ENCODE peak calls at places on chromosomes 1 and 21, in seven cellular contexts. One of them, this sample, is unnamed.

GRCh38 chr1:8299963-8300362 is 18.0 kb upstream of the SLC45A1 start:
- DNase-seq in heart right ventricle: no peak
- DNase-seq in psoas muscle: no peak
- DNase-seq in neural progenitor cell: no peak
- DNase-seq in pancreas: no peak
- DNase-seq in CD4-positive, alpha-beta memory T cell: no peak
- DNase-seq in mucosa of descending colon: no peak
- DNase-seq in this sample: no peak

GRCh38 chr1:174996474-174996873 is 3.3 kb upstream of the CACYBP start:
- DNase-seq in heart right ventricle: no peak
- DNase-seq in psoas muscle: no peak
- DNase-seq in neural progenitor cell: no peak
- DNase-seq in pancreas: no peak
- DNase-seq in CD4-positive, alpha-beta memory T cell: no peak
- DNase-seq in mucosa of descending colon: no peak
- DNase-seq in this sample: no peak

GRCh38 chr21:18522181-18522771 is 118.7 kb upstream of the TMPRSS15 start:
- DNase-seq in heart right ventricle: no peak
- DNase-seq in psoas muscle: no peak
- DNase-seq in neural progenitor cell: peak
- DNase-seq in pancreas: no peak
- DNase-seq in CD4-positive, alpha-beta memory T cell: no peak
- DNase-seq in mucosa of descending colon: no peak
- DNase-seq in this sample: no peak

GRCh38 chr1:208597571-208597970 is 353.4 kb upstream of the PLXNA2 start:
- DNase-seq in heart right ventricle: no peak
- DNase-seq in psoas muscle: no peak
- DNase-seq in neural progenitor cell: no peak
- DNase-seq in pancreas: no peak
- DNase-seq in CD4-positive, alpha-beta memory T cell: no peak
- DNase-seq in mucosa of descending colon: no peak
- DNase-seq in this sample: no peak

GRCh38 chr1:43707191-43708005 is at the start of gene ST3GAL3:
- DNase-seq in heart right ventricle: peak
- DNase-seq in psoas muscle: peak
- DNase-seq in neural progenitor cell: peak
- DNase-seq in pancreas: peak
- DNase-seq in CD4-positive, alpha-beta memory T cell: peak
- DNase-seq in mucosa of descending colon: peak
- DNase-seq in this sample: peak

GRCh38 chr21:44766014-44766817 is 35.4 kb downstream of the UBE2G2 start:
- DNase-seq in heart right ventricle: no peak
- DNase-seq in psoas muscle: no peak
- DNase-seq in neural progenitor cell: no peak
- DNase-seq in pancreas: no peak
- DNase-seq in CD4-positive, alpha-beta memory T cell: no peak
- DNase-seq in mucosa of descending colon: no peak
- DNase-seq in this sample: no peak

GRCh38 chr1:110286564-110286963 is 52.6 kb upstream of the RBM15 start:
- DNase-seq in heart right ventricle: no peak
- DNase-seq in psoas muscle: no peak
- DNase-seq in neural progenitor cell: no peak
- DNase-seq in pancreas: no peak
- DNase-seq in CD4-positive, alpha-beta memory T cell: no peak
- DNase-seq in mucosa of descending colon: no peak
- DNase-seq in this sample: no peak

GRCh38 chr1:204651843-204652421 is 33.6 kb downstream of the LRRN2 start:
- DNase-seq in heart right ventricle: no peak
- DNase-seq in psoas muscle: no peak
- DNase-seq in neural progenitor cell: peak
- DNase-seq in pancreas: no peak
- DNase-seq in CD4-positive, alpha-beta memory T cell: no peak
- DNase-seq in mucosa of descending colon: no peak
- DNase-seq in this sample: no peak

GRCh38 chr1:22889213-22889827 is 83.3 kb downstream of the LACTBL1 start:
- DNase-seq in heart right ventricle: no peak
- DNase-seq in psoas muscle: no peak
- DNase-seq in neural progenitor cell: peak
- DNase-seq in pancreas: no peak
- DNase-seq in CD4-positive, alpha-beta memory T cell: no peak
- DNase-seq in mucosa of descending colon: no peak
- DNase-seq in this sample: no peak

GRCh38 chr1:117683571-117684285 is 77.9 kb downstream of the TENT5C start:
- DNase-seq in heart right ventricle: no peak
- DNase-seq in psoas muscle: no peak
- DNase-seq in neural progenitor cell: no peak
- DNase-seq in pancreas: no peak
- DNase-seq in CD4-positive, alpha-beta memory T cell: no peak
- DNase-seq in mucosa of descending colon: no peak
- DNase-seq in this sample: no peak

GRCh38 chr1:231629132-231629531 is 2.5 kb downstream of the DISC1 start:
- DNase-seq in heart right ventricle: peak
- DNase-seq in psoas muscle: peak
- DNase-seq in neural progenitor cell: no peak
- DNase-seq in pancreas: no peak
- DNase-seq in CD4-positive, alpha-beta memory T cell: peak
- DNase-seq in mucosa of descending colon: peak
- DNase-seq in this sample: no peak

GRCh38 chr1:12063141-12064072 is at the start of gene TNFRSF8:
- DNase-seq in heart right ventricle: no peak
- DNase-seq in psoas muscle: no peak
- DNase-seq in neural progenitor cell: peak
- DNase-seq in pancreas: no peak
- DNase-seq in CD4-positive, alpha-beta memory T cell: no peak
- DNase-seq in mucosa of descending colon: no peak
- DNase-seq in this sample: no peak

GRCh38 chr1:155166006-155166372 is 7.1 kb downstream of the KRTCAP2 start:
- DNase-seq in heart right ventricle: peak
- DNase-seq in psoas muscle: no peak
- DNase-seq in neural progenitor cell: peak
- DNase-seq in pancreas: no peak
- DNase-seq in CD4-positive, alpha-beta memory T cell: no peak
- DNase-seq in mucosa of descending colon: no peak
- DNase-seq in this sample: peak

GRCh38 chr21:46096997-46097825 is 701 bp upstream of the COL6A2 start:
- DNase-seq in heart right ventricle: peak
- DNase-seq in psoas muscle: peak
- DNase-seq in neural progenitor cell: no peak
- DNase-seq in pancreas: peak
- DNase-seq in CD4-positive, alpha-beta memory T cell: no peak
- DNase-seq in mucosa of descending colon: peak
- DNase-seq in this sample: peak

GRCh38 chr1:181089777-181090505 is 1.4 kb downstream of the IER5 start:
- DNase-seq in heart right ventricle: peak
- DNase-seq in psoas muscle: peak
- DNase-seq in neural progenitor cell: peak
- DNase-seq in pancreas: peak
- DNase-seq in CD4-positive, alpha-beta memory T cell: peak
- DNase-seq in mucosa of descending colon: peak
- DNase-seq in this sample: peak

GRCh38 chr1:106753069-106753468 is 303.4 kb upstream of the PRMT6 start:
- DNase-seq in heart right ventricle: no peak
- DNase-seq in psoas muscle: no peak
- DNase-seq in neural progenitor cell: no peak
- DNase-seq in pancreas: no peak
- DNase-seq in CD4-positive, alpha-beta memory T cell: no peak
- DNase-seq in mucosa of descending colon: no peak
- DNase-seq in this sample: no peak

GRCh38 chr1:54407957-54408700 is 1.9 kb upstream of the SSBP3 start:
- DNase-seq in heart right ventricle: no peak
- DNase-seq in psoas muscle: no peak
- DNase-seq in neural progenitor cell: peak
- DNase-seq in pancreas: no peak
- DNase-seq in CD4-positive, alpha-beta memory T cell: no peak
- DNase-seq in mucosa of descending colon: no peak
- DNase-seq in this sample: no peak

GRCh38 chr1:68116643-68117235 is 66.3 kb upstream of the DIRAS3 start:
- DNase-seq in heart right ventricle: peak
- DNase-seq in psoas muscle: peak
- DNase-seq in neural progenitor cell: peak
- DNase-seq in pancreas: no peak
- DNase-seq in CD4-positive, alpha-beta memory T cell: peak
- DNase-seq in mucosa of descending colon: no peak
- DNase-seq in this sample: no peak

GRCh38 chr21:29145837-29146453 is 15.5 kb downstream of the MAP3K7CL start:
- DNase-seq in heart right ventricle: no peak
- DNase-seq in psoas muscle: no peak
- DNase-seq in neural progenitor cell: no peak
- DNase-seq in pancreas: no peak
- DNase-seq in CD4-positive, alpha-beta memory T cell: no peak
- DNase-seq in mucosa of descending colon: no peak
- DNase-seq in this sample: no peak

GRCh38 chr1:213292653-213293052 is 241.6 kb downstream of the RPS6KC1 start:
- DNase-seq in heart right ventricle: no peak
- DNase-seq in psoas muscle: no peak
- DNase-seq in neural progenitor cell: no peak
- DNase-seq in pancreas: no peak
- DNase-seq in CD4-positive, alpha-beta memory T cell: no peak
- DNase-seq in mucosa of descending colon: no peak
- DNase-seq in this sample: no peak

GRCh38 chr1:209590405-209590804 is 6.9 kb downstream of the CAMK1G start:
- DNase-seq in heart right ventricle: peak
- DNase-seq in psoas muscle: no peak
- DNase-seq in neural progenitor cell: peak
- DNase-seq in pancreas: no peak
- DNase-seq in CD4-positive, alpha-beta memory T cell: no peak
- DNase-seq in mucosa of descending colon: no peak
- DNase-seq in this sample: no peak

GRCh38 chr1:39900662-39901485 is 843 bp downstream of the MYCL start:
- DNase-seq in heart right ventricle: no peak
- DNase-seq in psoas muscle: peak
- DNase-seq in neural progenitor cell: peak
- DNase-seq in pancreas: peak
- DNase-seq in CD4-positive, alpha-beta memory T cell: peak
- DNase-seq in mucosa of descending colon: peak
- DNase-seq in this sample: no peak

GRCh38 chr1:18629659-18630510 is 761 bp upstream of the PAX7 start:
- DNase-seq in heart right ventricle: no peak
- DNase-seq in psoas muscle: no peak
- DNase-seq in neural progenitor cell: peak
- DNase-seq in pancreas: no peak
- DNase-seq in CD4-positive, alpha-beta memory T cell: no peak
- DNase-seq in mucosa of descending colon: no peak
- DNase-seq in this sample: no peak
- H3K4me3 ChIP-seq in heart right ventricle: no peak
- H3K4me3 ChIP-seq in psoas muscle: peak
- H3K4me3 ChIP-seq in neural progenitor cell: peak
- H3K4me3 ChIP-seq in pancreas: no peak
- H3K4me3 ChIP-seq in CD4-positive, alpha-beta memory T cell: no peak
- H3K4me3 ChIP-seq in mucosa of descending colon: no peak
- H3K4me3 ChIP-seq in this sample: no peak

GRCh38 chr1:1540015-1540816 is at the start of gene TMEM240:
- DNase-seq in heart right ventricle: peak
- DNase-seq in psoas muscle: peak
- DNase-seq in neural progenitor cell: peak
- DNase-seq in pancreas: peak
- DNase-seq in CD4-positive, alpha-beta memory T cell: peak
- DNase-seq in mucosa of descending colon: peak
- DNase-seq in this sample: peak
- H3K4me3 ChIP-seq in heart right ventricle: peak
- H3K4me3 ChIP-seq in psoas muscle: peak
- H3K4me3 ChIP-seq in neural progenitor cell: peak
- H3K4me3 ChIP-seq in pancreas: peak
- H3K4me3 ChIP-seq in CD4-positive, alpha-beta memory T cell: no peak
- H3K4me3 ChIP-seq in mucosa of descending colon: no peak
- H3K4me3 ChIP-seq in this sample: peak

GRCh38 chr1:165699577-165699976 is 1.2 kb upstream of the ALDH9A1 start:
- DNase-seq in heart right ventricle: no peak
- DNase-seq in psoas muscle: no peak
- DNase-seq in neural progenitor cell: peak
- DNase-seq in pancreas: no peak
- DNase-seq in CD4-positive, alpha-beta memory T cell: no peak
- DNase-seq in mucosa of descending colon: no peak
- DNase-seq in this sample: no peak

GRCh38 chr1:165697881-165698842 is at the start of gene ALDH9A1:
- DNase-seq in heart right ventricle: peak
- DNase-seq in psoas muscle: peak
- DNase-seq in neural progenitor cell: peak
- DNase-seq in pancreas: peak
- DNase-seq in CD4-positive, alpha-beta memory T cell: peak
- DNase-seq in mucosa of descending colon: peak
- DNase-seq in this sample: peak

GRCh38 chr1:165697491-165697880 is 876 bp downstream of the ALDH9A1 start:
- DNase-seq in heart right ventricle: no peak
- DNase-seq in psoas muscle: no peak
- DNase-seq in neural progenitor cell: peak
- DNase-seq in pancreas: no peak
- DNase-seq in CD4-positive, alpha-beta memory T cell: no peak
- DNase-seq in mucosa of descending colon: no peak
- DNase-seq in this sample: no peak

GRCh38 chr1:165695011-165695410 is 3.4 kb downstream of the ALDH9A1 start:
- DNase-seq in heart right ventricle: no peak
- DNase-seq in psoas muscle: no peak
- DNase-seq in neural progenitor cell: no peak
- DNase-seq in pancreas: no peak
- DNase-seq in CD4-positive, alpha-beta memory T cell: no peak
- DNase-seq in mucosa of descending colon: no peak
- DNase-seq in this sample: no peak

GRCh38 chr1:165696625-165697100 is 1.7 kb downstream of the ALDH9A1 start:
- DNase-seq in heart right ventricle: no peak
- DNase-seq in psoas muscle: no peak
- DNase-seq in neural progenitor cell: peak
- DNase-seq in pancreas: no peak
- DNase-seq in CD4-positive, alpha-beta memory T cell: no peak
- DNase-seq in mucosa of descending colon: no peak
- DNase-seq in this sample: no peak
- H3K4me3 ChIP-seq in heart right ventricle: no peak
- H3K4me3 ChIP-seq in psoas muscle: peak
- H3K4me3 ChIP-seq in neural progenitor cell: peak
- H3K4me3 ChIP-seq in pancreas: no peak
- H3K4me3 ChIP-seq in CD4-positive, alpha-beta memory T cell: no peak
- H3K4me3 ChIP-seq in mucosa of descending colon: no peak
- H3K4me3 ChIP-seq in this sample: peak

DNA sequence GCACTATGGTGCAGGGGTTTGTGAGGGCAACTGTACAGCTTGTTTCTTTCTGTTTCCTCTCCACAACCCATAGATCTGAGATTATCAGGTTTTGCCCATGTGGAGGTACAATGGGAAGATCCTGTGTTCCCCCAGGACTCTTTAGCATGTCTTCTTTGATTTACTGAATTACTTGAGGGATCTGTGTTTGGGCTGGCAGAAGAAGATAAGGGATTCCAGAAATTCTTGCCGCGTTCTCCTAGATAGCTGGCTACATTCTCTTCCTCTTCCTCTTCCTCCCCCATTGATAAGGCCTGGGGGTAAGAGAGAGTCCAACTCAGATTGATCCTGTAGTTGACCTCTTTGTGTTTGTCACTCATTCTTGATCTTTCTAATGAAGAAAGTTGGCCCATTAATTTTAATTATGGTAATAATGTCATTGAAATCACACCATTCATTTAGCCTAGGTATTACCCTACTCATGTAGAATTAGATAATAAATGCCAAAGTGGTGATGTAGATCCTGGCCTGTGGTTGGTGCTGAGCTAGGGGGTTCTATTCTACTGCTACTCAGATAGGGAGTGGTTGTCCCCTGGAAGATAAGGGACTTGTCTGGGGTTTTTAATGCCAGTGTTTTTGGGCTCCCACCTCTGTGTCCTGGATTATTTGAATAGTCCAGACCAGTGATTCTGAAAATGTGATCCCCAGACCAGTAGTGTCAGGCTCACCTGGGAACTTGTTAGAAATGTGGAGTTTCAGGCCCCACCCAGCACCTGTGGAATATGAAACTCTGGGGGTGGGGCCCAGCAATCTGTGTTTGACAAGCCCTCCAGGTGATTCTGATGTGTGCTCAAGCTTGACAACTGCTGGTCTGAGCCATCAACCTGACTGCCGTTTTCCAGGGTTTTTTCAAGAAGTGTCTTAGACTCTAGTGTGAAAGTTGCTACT is 122.2 kb downstream of the NOS1AP start:
- DNase-seq in heart right ventricle: no peak
- DNase-seq in psoas muscle: no peak
- DNase-seq in neural progenitor cell: no peak
- DNase-seq in pancreas: no peak
- DNase-seq in CD4-positive, alpha-beta memory T cell: no peak
- DNase-seq in mucosa of descending colon: no peak
- DNase-seq in this sample: no peak
- H3K4me3 ChIP-seq in heart right ventricle: no peak
- H3K4me3 ChIP-seq in psoas muscle: no peak
- H3K4me3 ChIP-seq in neural progenitor cell: no peak
- H3K4me3 ChIP-seq in pancreas: no peak
- H3K4me3 ChIP-seq in CD4-positive, alpha-beta memory T cell: no peak
- H3K4me3 ChIP-seq in mucosa of descending colon: no peak
- H3K4me3 ChIP-seq in this sample: no peak

This sample was measured in coronary artery.